ENCODE peak calls at places on chromosomes 5 and 9, in nine cellular contexts. C is NCI-H2081; K is neural crest cell; E is HT-29; O is brain microvascular endothelial cell; I is heart left ventricle; Z is upper lobe of right lung; S is kidney glomerular epithelial cell; L is activated T-cell treated with anti-CD3 and anti-CD28 coated beads, Interleukin-2, amount 50 U/mL, for 1 hour. W is an unnamed sample.

GRCh38 chr5:72288923-72289322 is 31.1 kb downstream of the MRPS27 start:
- DNase-seq in E (no peak), K (no peak), Z (no peak), C (peak), I (peak), L (no peak), S (no peak), O (no peak), W (no peak)

GRCh38 chr9:4334439-4334838 is 34.6 kb upstream of the GLIS3 start:
- DNase-seq in O (no peak), C (peak), K (no peak), I (peak), E (peak), S (peak), L (no peak), Z (peak), W (no peak)

GRCh38 chr9:135565636-135566035 is 4.1 kb downstream of the PAEP start:
- DNase-seq in E (no peak), S (no peak), C (no peak), O (no peak), I (no peak), K (no peak), L (no peak), Z (no peak), W (no peak)

GRCh38 chr9:133619791-133620190 is 10.6 kb upstream of the FAM163B start:
- DNase-seq in S (no peak), I (no peak), K (no peak), L (peak), Z (no peak), O (no peak), C (no peak), E (no peak), W (peak)

GRCh38 chr9:69572611-69573010 is 99.6 kb downstream of the APBA1 start:
- DNase-seq in L (no peak), S (no peak), O (no peak), Z (no peak), E (no peak), C (no peak), K (no peak), I (no peak), W (no peak)

GRCh38 chr9:130334915-130335314 is 69.4 kb downstream of the HMCN2 start:
- DNase-seq in I (no peak), L (no peak), K (no peak), E (no peak), C (no peak), Z (no peak), S (no peak), O (no peak), W (no peak)

GRCh38 chr5:134070979-134071849 is 43.3 kb upstream of the TCF7 start:
- DNase-seq in C (no peak), I (no peak), S (no peak), L (peak), E (peak), Z (no peak), O (no peak), K (peak), W (no peak)

GRCh38 chr5:120152472-120152871 is 311.6 kb upstream of the PRR16 start:
- DNase-seq in C (no peak), O (peak), I (no peak), S (no peak), K (no peak), L (no peak), E (no peak), Z (no peak), W (no peak)

GRCh38 chr9:4433379-4433778 is 56.9 kb upstream of the SLC1A1 start:
- DNase-seq in O (no peak), I (no peak), C (no peak), S (no peak), Z (no peak), E (no peak), K (no peak), L (no peak), W (no peak)

GRCh38 chr5:171599396-171599795 is 179.9 kb downstream of the FGF18 start:
- DNase-seq in O (no peak), S (no peak), Z (no peak), L (no peak), C (no peak), K (no peak), E (no peak), I (peak), W (no peak)

GRCh38 chr9:20620658-20621552 is 1.4 kb downstream of the MLLT3 start:
- DNase-seq in K (peak), L (peak), I (peak), O (peak), E (peak), Z (peak), C (peak), S (peak), W (peak)

GRCh38 chr9:91421987-91422765 is 1.5 kb downstream of the NFIL3 start:
- DNase-seq in K (no peak), O (peak), I (peak), E (peak), Z (no peak), S (peak), C (peak), L (no peak), W (no peak)

W was measured in DND-41.